ENCODE peak calls at places on chromosome 5, in seven cellular contexts. One of them, this sample, is unnamed.

GRCh38 chr5:168712280-168712924 is 133.2 kb upstream of the PANK3 start:
- DNase-seq in GM06990: no peak
- DNase-seq in EH: peak; percentile 98
- DNase-seq in Calu3: peak; percentile 37
- DNase-seq in NCI-H1105 treated with DMSO at 0.1 percent for 48 hours: no peak
- DNase-seq in A673: peak; percentile 86
- DNase-seq in amniotic stem cell: peak; percentile 91
- DNase-seq in this sample: peak; percentile 66

GRCh38 chr5:147628054-147628895 is 118.4 kb upstream of the DPYSL3 start:
- DNase-seq in GM06990: peak; percentile 13
- DNase-seq in EH: peak; percentile 67
- DNase-seq in Calu3: peak; percentile 81
- DNase-seq in NCI-H1105 treated with DMSO at 0.1 percent for 48 hours: peak; percentile 67
- DNase-seq in A673: peak; percentile 95
- DNase-seq in amniotic stem cell: peak; percentile 42
- DNase-seq in this sample: peak; percentile 47

GRCh38 chr5:98638701-98639100 is 134.8 kb upstream of the RGMB start:
- DNase-seq in GM06990: no peak
- DNase-seq in EH: peak; percentile 98
- DNase-seq in Calu3: no peak
- DNase-seq in NCI-H1105 treated with DMSO at 0.1 percent for 48 hours: no peak
- DNase-seq in A673: no peak
- DNase-seq in amniotic stem cell: no peak
- DNase-seq in this sample: peak; percentile 16

GRCh38 chr5:137900925-137901817 is 11.9 kb downstream of the PKD2L2 start:
- DNase-seq in GM06990: no peak
- DNase-seq in EH: no peak
- DNase-seq in Calu3: no peak
- DNase-seq in NCI-H1105 treated with DMSO at 0.1 percent for 48 hours: no peak
- DNase-seq in A673: no peak
- DNase-seq in amniotic stem cell: no peak
- DNase-seq in this sample: no peak

GRCh38 chr5:151592855-151593408 is 1.8 kb upstream of the FAT2 start:
- DNase-seq in GM06990: no peak
- DNase-seq in EH: peak; percentile 33
- DNase-seq in Calu3: peak; percentile 66
- DNase-seq in NCI-H1105 treated with DMSO at 0.1 percent for 48 hours: no peak
- DNase-seq in A673: no peak
- DNase-seq in amniotic stem cell: no peak
- DNase-seq in this sample: no peak

GRCh38 chr5:139774980-139775654 is 20.5 kb upstream of the PSD2 start:
- DNase-seq in GM06990: peak; percentile 83
- DNase-seq in EH: peak; percentile 52
- DNase-seq in Calu3: peak; percentile 92
- DNase-seq in NCI-H1105 treated with DMSO at 0.1 percent for 48 hours: peak; percentile 14
- DNase-seq in A673: peak; percentile 78
- DNase-seq in amniotic stem cell: no peak
- DNase-seq in this sample: peak; percentile 83

GRCh38 chr5:33650911-33651310 is 210.1 kb downstream of the TARS1 start:
- DNase-seq in GM06990: no peak
- DNase-seq in EH: no peak
- DNase-seq in Calu3: no peak
- DNase-seq in NCI-H1105 treated with DMSO at 0.1 percent for 48 hours: no peak
- DNase-seq in A673: no peak
- DNase-seq in amniotic stem cell: no peak
- DNase-seq in this sample: no peak

GRCh38 chr5:91690921-91691320 is 307.8 kb upstream of the ARRDC3 start:
- DNase-seq in GM06990: no peak
- DNase-seq in EH: no peak
- DNase-seq in Calu3: no peak
- DNase-seq in NCI-H1105 treated with DMSO at 0.1 percent for 48 hours: no peak
- DNase-seq in A673: peak; percentile 54
- DNase-seq in amniotic stem cell: no peak
- DNase-seq in this sample: no peak

GRCh38 chr5:80231693-80232092 is 24.2 kb downstream of the SERINC5 start:
- DNase-seq in GM06990: no peak
- DNase-seq in EH: no peak
- DNase-seq in Calu3: no peak
- DNase-seq in NCI-H1105 treated with DMSO at 0.1 percent for 48 hours: no peak
- DNase-seq in A673: no peak
- DNase-seq in amniotic stem cell: no peak
- DNase-seq in this sample: no peak

This sample was measured in AG08396.